ENCODE peak calls at places on chromosomes 16 and 17, in seven cellular contexts. S, M, N, K, A, L and I are unnamed samples.

GRCh38 chr17:63497708-63498483 is 21.0 kb downstream of the ACE start:
- DNase-seq in N (no peak), M (peak; percentile 24), A (no peak), K (peak; percentile 14), S (no peak), L (no peak), I (peak; percentile 76)

GRCh38 chr17:17403899-17404576 is 72.8 kb upstream of the MED9 start:
- DNase-seq in L (no peak), M (no peak), S (peak; percentile 11), K (peak; percentile 91), N (peak; percentile 45), A (no peak), I (peak; percentile 65)

GRCh38 chr17:79752175-79752574 is 21.4 kb downstream of the ENPP7 start:
- DNase-seq in S (no peak), M (no peak), L (no peak), K (no peak), A (no peak), N (no peak), I (no peak)

GRCh38 chr16:85458952-85459351 is 154.2 kb upstream of the GSE1 start:
- DNase-seq in M (no peak), N (no peak), K (no peak), A (no peak), L (no peak), S (no peak), I (peak; percentile 42)

GRCh38 chr17:28698253-28698941 is 13.3 kb downstream of the PROCA1 start:
- DNase-seq in N (no peak), L (peak; percentile 89), A (no peak), K (no peak), S (no peak), M (no peak), I (no peak)

GRCh38 chr17:53646835-53647234 is 175.9 kb upstream of the KIF2B start:
- DNase-seq in L (no peak), K (no peak), S (no peak), N (no peak), A (no peak), M (no peak), I (no peak)

GRCh38 chr16:17927015-17927414 is 409.5 kb downstream of the NPIPA8 start:
- DNase-seq in S (no peak), N (no peak), K (no peak), L (no peak), A (no peak), M (no peak), I (no peak)

GRCh38 chr16:57591086-57591869 is 37.2 kb upstream of the ADGRG1 start:
- DNase-seq in M (peak; percentile 91), L (peak; percentile 85), K (peak; percentile 49), N (peak; percentile 78), S (peak; percentile 33), A (peak; percentile 63), I (peak; percentile 26)

GRCh38 chr17:38693700-38694329 is 11.3 kb upstream of the MLLT6 start:
- DNase-seq in M (no peak), K (no peak), L (peak; percentile 39), S (no peak), N (no peak), A (no peak), I (no peak)

GRCh38 chr17:65139045-65139764 is 2.0 kb downstream of the RGS9 start:
- DNase-seq in K (peak; percentile 38), A (no peak), L (no peak), M (no peak), S (no peak), N (no peak), I (no peak)

GRCh38 chr16:28168991-28169554 is 42.7 kb downstream of the XPO6 start:
- DNase-seq in M (no peak), A (no peak), N (peak; percentile 19), K (no peak), S (no peak), L (no peak), I (no peak)

GRCh38 chr17:49656247-49656646 is 21.6 kb downstream of the SPOP start:
- DNase-seq in M (no peak), L (no peak), A (no peak), K (no peak), N (no peak), S (no peak), I (no peak)

GRCh38 chr17:15092261-15092660 is 172.9 kb downstream of the PMP22 start:
- DNase-seq in L (no peak), N (no peak), M (no peak), A (no peak), K (no peak), S (no peak), I (no peak)

GRCh38 chr17:7884581-7885356 is 3.8 kb upstream of the CHD3 start:
- DNase-seq in S (no peak), K (peak; percentile 15), N (no peak), L (peak; percentile 32), A (no peak), M (no peak), I (no peak)

GRCh38 chr17:63071797-63072196 is 105.8 kb downstream of the TANC2 start:
- DNase-seq in N (no peak), K (no peak), M (no peak), S (no peak), L (no peak), A (no peak), I (no peak)

GRCh38 chr17:34168989-34169388 is 86.1 kb upstream of the CCL2 start:
- DNase-seq in N (no peak), K (no peak), M (no peak), L (no peak), S (no peak), A (no peak), I (no peak)

GRCh38 chr16:79605999-79606398 is 5.5 kb upstream of the MAF start:
- DNase-seq in K (no peak), M (no peak), L (peak; percentile 57), S (no peak), A (no peak), N (no peak), I (no peak)

GRCh38 chr17:57370051-57370581 is 113.8 kb downstream of the MSI2 start:
- DNase-seq in L (peak; percentile 50), S (no peak), A (no peak), K (no peak), N (no peak), M (no peak), I (no peak)

GRCh38 chr17:32279933-32280716 is 14.5 kb downstream of the RHBDL3 start:
- DNase-seq in A (no peak), S (no peak), K (peak; percentile 26), L (no peak), M (no peak), N (no peak), I (no peak)

GRCh38 chr16:27317320-27317719 is 3.5 kb downstream of the IL4R start:
- DNase-seq in N (no peak), L (no peak), S (no peak), A (no peak), K (no peak), M (no peak), I (no peak)

GRCh38 chr17:7282752-7283321 is 1.3 kb downstream of the SLC2A4 start:
- DNase-seq in L (no peak), K (peak; percentile 11), A (no peak), S (no peak), M (no peak), N (no peak), I (no peak)

GRCh38 chr17:19003966-19004600 is 481 bp downstream of the FAM83G start:
- DNase-seq in K (peak; percentile 58), L (peak; percentile 81), S (peak; percentile 13), N (peak; percentile 41), A (no peak), M (peak; percentile 33), I (no peak)

GRCh38 chr16:66668777-66669444 is 27.6 kb downstream of the CMTM4 start:
- DNase-seq in S (no peak), L (no peak), K (no peak), N (no peak), A (no peak), M (no peak), I (no peak)

GRCh38 chr16:80317132-80318098 is 223.4 kb upstream of the DYNLRB2 start:
- DNase-seq in A (no peak), S (no peak), L (peak; percentile 16), M (peak; percentile 29), N (no peak), K (no peak), I (no peak)

GRCh38 chr16:3983081-3983520 is 102.6 kb upstream of the CREBBP start:
- DNase-seq in N (peak; percentile 41), S (no peak), M (peak; percentile 47), A (peak; percentile 61), K (peak; percentile 84), L (peak; percentile 91), I (peak; percentile 59)

GRCh38 chr16:50267151-50267631 is 840 bp downstream of the ADCY7 start:
- DNase-seq in L (no peak), K (no peak), A (no peak), N (no peak), S (no peak), M (no peak), I (no peak)